ENCODE peak calls at places on chromosomes 12 and 14, in four cellular contexts. X, A, Y and C are unnamed samples.

GRCh38 chr12:132279184-132279889 is 50.1 kb downstream of the GALNT9 start:
- DNase-seq in X (no peak), A (no peak), Y (no peak), C (no peak)

GRCh38 chr14:99118946-99119345 is 153.1 kb downstream of the BCL11B start:
- DNase-seq in X (peak; percentile 13), A (no peak), Y (no peak), C (no peak)

GRCh38 chr14:62654641-62655040 is 390.6 kb downstream of the KCNH5 start:
- DNase-seq in X (no peak), A (no peak), Y (peak; percentile 44), C (no peak)

GRCh38 chr14:100391777-100392176 is 68.6 kb downstream of the SLC25A47 start:
- DNase-seq in X (no peak), A (peak; percentile 66), Y (no peak), C (peak; percentile 52)

GRCh38 chr14:100586520-100587247 is 533 bp downstream of the BEGAIN start:
- DNase-seq in X (no peak), A (no peak), Y (no peak), C (no peak)

GRCh38 chr12:106302401-106303201 is at the start of gene TCP11L2:
- DNase-seq in X (peak; percentile 86), A (no peak), Y (peak; percentile 80), C (no peak)

GRCh38 chr12:130448044-130448821 is 110.5 kb downstream of the PIWIL1 start:
- DNase-seq in X (no peak), A (no peak), Y (no peak), C (no peak)

GRCh38 chr12:106118-106561 is 39.6 kb downstream of the IQSEC3 start:
- DNase-seq in X (no peak), A (no peak), Y (no peak), C (no peak)

GRCh38 chr14:22314183-22314820 is 274.7 kb downstream of the DAD1 start:
- DNase-seq in X (no peak), A (no peak), Y (peak; percentile 63), C (no peak)

GRCh38 chr14:106790189-106791036 is 1264.0 kb downstream of the TMEM121 start:
- DNase-seq in X (no peak), A (no peak), Y (no peak), C (no peak)

GRCh38 chr12:7345232-7345631 is 41.4 kb downstream of the ACSM4 start:
- DNase-seq in X (no peak), A (no peak), Y (no peak), C (no peak)

GRCh38 chr14:94864421-94865195 is 94.7 kb upstream of the GSC start:
- DNase-seq in X (no peak), A (no peak), Y (no peak), C (no peak)

GRCh38 chr12:124525455-124525854 is 42.0 kb downstream of the NCOR2 start:
- DNase-seq in X (no peak), A (no peak), Y (no peak), C (no peak)

GRCh38 chr12:67394600-67394999 is 125.4 kb downstream of the CAND1 start:
- DNase-seq in X (peak; percentile 83), A (no peak), Y (peak; percentile 83), C (peak; percentile 8)

GRCh38 chr12:22248079-22248478 is 86.4 kb downstream of the ST8SIA1 start:
- DNase-seq in X (no peak), A (no peak), Y (no peak), C (no peak)

DNA sequence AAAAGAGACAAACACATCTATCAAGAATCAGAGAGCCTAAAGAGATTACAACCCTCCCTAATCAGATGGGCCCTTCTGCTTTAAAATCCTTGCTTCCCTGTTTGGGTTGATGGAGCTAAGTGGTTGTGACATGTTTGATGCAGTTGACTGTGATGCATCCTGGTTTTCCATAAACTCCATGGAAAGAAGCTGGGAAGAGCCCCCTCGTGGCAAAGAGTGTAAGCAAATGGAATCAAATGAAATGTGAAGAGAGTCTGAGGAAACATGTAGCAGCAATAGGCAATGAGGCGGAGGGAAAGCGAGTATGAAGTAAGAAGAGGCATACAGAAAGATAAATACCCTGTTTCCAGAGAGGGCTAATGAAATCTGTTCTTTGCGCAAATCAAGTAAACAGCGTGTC is 70.4 kb upstream of the SLCO1C1 start:
- DNase-seq in X (no peak), A (no peak), Y (peak; percentile 30), C (no peak)
- TF ChIP-seq CTCF in X (peak; percentile 55), A (peak; percentile 51), Y (peak; percentile 53), C (peak; percentile 46)

GRCh38 chr12:27123642-27124041 is 41.3 kb upstream of the C12orf71 start:
- DNase-seq in X (no peak), A (no peak), Y (no peak), C (no peak)
- TF ChIP-seq CTCF in X (peak; percentile 22), A (no peak), Y (no peak), C (no peak)

GRCh38 chr14:54771411-54772027 is 131.1 kb downstream of the GCH1 start:
- DNase-seq in X (no peak), A (no peak), Y (no peak), C (no peak)

GRCh38 chr14:54774824-54775223 is 127.8 kb downstream of the GCH1 start:
- DNase-seq in X (no peak), A (no peak), Y (no peak), C (no peak)

GRCh38 chr14:54775486-54776100 is 127.0 kb downstream of the GCH1 start:
- DNase-seq in X (no peak), A (no peak), Y (no peak), C (no peak)

GRCh38 chr14:54772451-54772881 is 130.2 kb downstream of the GCH1 start:
- DNase-seq in X (no peak), A (no peak), Y (peak; percentile 61), C (no peak)

GRCh38 chr14:54773171-54774006 is 129.2 kb downstream of the GCH1 start:
- DNase-seq in X (peak; percentile 96), A (peak; percentile 98), Y (peak; percentile 100), C (peak; percentile 98)
- TF ChIP-seq CTCF in X (peak; percentile 76), A (peak; percentile 69), Y (peak; percentile 67), C (peak; percentile 73)

GRCh38 chr12:64610092-64610659 is at the start of gene RASSF3:
- DNase-seq in X (peak; percentile 72), A (no peak), Y (peak; percentile 72), C (no peak)

GRCh38 chr12:64611430-64612286 is 1.4 kb downstream of the RASSF3 start:
- DNase-seq in X (no peak), A (no peak), Y (peak; percentile 36), C (no peak)

GRCh38 chr12:64608901-64609542 is 1.3 kb upstream of the RASSF3 start:
- DNase-seq in X (peak; percentile 63), A (no peak), Y (peak; percentile 56), C (no peak)

GRCh38 chr12:64609543-64610091 is 678 bp upstream of the RASSF3 start:
- DNase-seq in X (no peak), A (no peak), Y (peak; percentile 41), C (no peak)

DNA sequence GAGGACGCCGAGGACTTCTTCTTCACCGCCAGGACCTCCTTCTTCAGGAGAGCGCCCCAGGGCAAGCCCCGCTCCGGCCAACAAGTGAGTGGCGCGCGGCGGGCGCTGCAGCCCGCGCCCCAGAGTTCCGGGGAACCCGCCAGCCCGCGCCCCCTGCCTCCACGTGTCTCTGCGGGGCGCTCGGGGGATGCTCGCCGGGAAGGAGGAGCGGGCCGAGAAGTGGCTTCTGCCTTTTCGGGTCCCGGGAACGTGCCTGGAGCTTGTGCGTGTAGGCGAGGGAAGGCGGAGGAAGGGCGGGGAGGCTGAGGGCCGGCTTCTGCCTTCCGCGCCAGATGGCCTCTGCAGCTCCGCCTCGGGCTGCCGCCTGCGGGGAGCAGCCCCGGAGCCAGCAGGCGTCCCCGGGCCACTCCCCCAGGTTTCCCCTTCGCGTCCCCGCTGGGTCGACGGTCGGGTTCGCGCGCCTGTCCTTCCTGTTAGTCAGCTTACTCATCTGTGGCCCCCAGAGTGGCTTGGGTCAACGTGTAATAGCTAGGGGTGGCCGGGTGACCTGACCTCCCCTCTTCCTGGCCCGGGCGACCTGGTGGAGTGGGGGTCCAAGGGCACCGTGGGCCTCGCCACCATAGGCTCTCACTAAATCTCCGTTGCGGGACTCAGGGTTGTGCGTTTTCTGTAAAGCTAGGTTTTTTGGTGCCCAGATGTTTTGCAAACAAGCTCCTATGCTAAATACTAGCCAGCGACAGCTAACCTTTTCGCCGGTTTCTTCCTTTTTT is 550 bp downstream of the RASSF3 start:
- DNase-seq in X (peak; percentile 69), A (no peak), Y (peak; percentile 59), C (no peak)
- TF ChIP-seq CTCF in X (peak; percentile 9), A (no peak), Y (no peak), C (no peak)

GRCh38 chr12:19954163-19954562 is 414.2 kb upstream of the PDE3A start:
- DNase-seq in X (no peak), A (no peak), Y (no peak), C (no peak)
- TF ChIP-seq CTCF in X (no peak), A (no peak), Y (no peak), C (no peak)

GRCh38 chr14:88729159-88729558 is 63.6 kb downstream of the EML5 start:
- DNase-seq in X (no peak), A (no peak), Y (no peak), C (no peak)
- TF ChIP-seq CTCF in X (no peak), A (peak; percentile 30), Y (peak; percentile 43), C (peak; percentile 17)

GRCh38 chr12:96208801-96209534 is 14.8 kb downstream of the ELK3 start:
- DNase-seq in X (no peak), A (no peak), Y (no peak), C (no peak)
- TF ChIP-seq CTCF in X (peak; percentile 52), A (no peak), Y (peak; percentile 4), C (no peak)